ENCODE peak calls at places on chromosomes 2 and 18, in eight cellular contexts. H is activated T-cell treated with anti-CD3 and anti-CD28 coated beads, Interleukin-2, amount 50 U/mL, for 72 hours; P is caudate nucleus; J is naive thymus-derived CD4-positive, alpha-beta T cell; V is left ventricle myocardium superior; A is stimulated activated CD4-positive, alpha-beta T cell treated with anti-CD3 and anti-CD28 coated beads, Interleukin-1b, Interleukin-23, amount 100 ng/mL, for 24 hours; Q is body of pancreas; F is hypothalamus. T is an unnamed sample.

GRCh38 chr2:68556384-68556783 is 87.0 kb upstream of the PROKR1 start:
- DNase-seq in P (no peak), H (no peak), J (no peak), Q (no peak), V (no peak), F (no peak), A (no peak), T (no peak)

GRCh38 chr2:62822549-62822948 is 117.0 kb downstream of the EHBP1 start:
- DNase-seq in P (no peak), J (no peak), Q (no peak), F (no peak), A (no peak), V (no peak), H (no peak), T (no peak)

GRCh38 chr2:231692847-231693246 is 15.5 kb upstream of the PTMA start:
- DNase-seq in V (no peak), A (no peak), F (no peak), H (no peak), P (no peak), Q (no peak), J (no peak), T (no peak)

GRCh38 chr2:3287896-3288295 is 89.7 kb downstream of the EIPR1 start:
- DNase-seq in J (no peak), F (no peak), H (no peak), V (peak), Q (peak), P (no peak), A (no peak), T (no peak)

GRCh38 chr18:51074605-51075004 is 44.6 kb downstream of the SMAD4 start:
- DNase-seq in H (no peak), J (no peak), A (no peak), Q (no peak), P (no peak), F (no peak), V (no peak), T (no peak)

GRCh38 chr2:16626497-16626896 is 39.1 kb downstream of the CYRIA start:
- DNase-seq in Q (no peak), A (no peak), P (no peak), H (no peak), V (no peak), J (no peak), F (no peak), T (no peak)

GRCh38 chr18:27491772-27492171 is 306.7 kb upstream of the CHST9 start:
- DNase-seq in F (no peak), P (no peak), V (no peak), A (no peak), Q (no peak), J (no peak), H (no peak), T (no peak)

GRCh38 chr2:254231-254630 is 9.6 kb downstream of the SH3YL1 start:
- DNase-seq in A (no peak), Q (no peak), F (no peak), H (no peak), V (no peak), P (no peak), J (no peak), T (no peak)

GRCh38 chr2:110770696-110771425 is 38.5 kb downstream of the ACOXL start:
- DNase-seq in P (no peak), J (no peak), V (peak), F (no peak), H (no peak), Q (no peak), A (no peak), T (no peak)

GRCh38 chr2:160157861-160158813 is 41.9 kb downstream of the ITGB6 start:
- DNase-seq in A (no peak), Q (no peak), P (peak), V (no peak), F (no peak), J (no peak), H (no peak), T (no peak)

GRCh38 chr2:134177351-134177931 is 76.4 kb upstream of the MGAT5 start:
- DNase-seq in P (no peak), A (no peak), F (no peak), V (peak), H (no peak), Q (peak), J (no peak), T (no peak)

GRCh38 chr2:159230145-159230877 is 56.2 kb downstream of the WDSUB1 start:
- DNase-seq in F (no peak), V (no peak), A (no peak), J (no peak), Q (no peak), P (peak), H (no peak), T (no peak)

T was measured in stimulated activated CD8-positive, alpha-beta memory T cell treated with anti-CD3 and anti-CD28 coated beads, Interleukin-7, amount 100 ng/mL, for 24 hours.